ENCODE peak calls at places on chromosomes 6 and 20, in five cellular contexts. One of them, this sample, is unnamed.

GRCh38 chr6:163438298-163438939 is 23.9 kb downstream of the QKI start:
- DNase-seq in MM.1S: no peak
- DNase-seq in AG10803: no peak
- DNase-seq in pancreas: no peak
- DNase-seq in cardiac fibroblast: no peak
- DNase-seq in this sample: no peak

GRCh38 chr6:89440200-89440599 is 7.2 kb downstream of the ANKRD6 start:
- DNase-seq in MM.1S: no peak
- DNase-seq in AG10803: no peak
- DNase-seq in pancreas: no peak
- DNase-seq in cardiac fibroblast: no peak
- DNase-seq in this sample: no peak

GRCh38 chr6:21885532-21886089 is 292.1 kb downstream of the SOX4 start:
- DNase-seq in MM.1S: no peak
- DNase-seq in AG10803: peak
- DNase-seq in pancreas: no peak
- DNase-seq in cardiac fibroblast: peak
- DNase-seq in this sample: peak

GRCh38 chr20:34111057-34111711 is 859 bp downstream of the EIF2S2 start:
- DNase-seq in MM.1S: peak
- DNase-seq in AG10803: peak
- DNase-seq in pancreas: no peak
- DNase-seq in cardiac fibroblast: peak
- DNase-seq in this sample: peak

GRCh38 chr6:31495580-31495979 is 2.4 kb upstream of the MICB start:
- DNase-seq in MM.1S: no peak
- DNase-seq in AG10803: peak
- DNase-seq in pancreas: no peak
- DNase-seq in cardiac fibroblast: peak
- DNase-seq in this sample: peak

GRCh38 chr6:37099442-37099841 is 70.5 kb upstream of the PIM1 start:
- DNase-seq in MM.1S: no peak
- DNase-seq in AG10803: no peak
- DNase-seq in pancreas: no peak
- DNase-seq in cardiac fibroblast: no peak
- DNase-seq in this sample: no peak

GRCh38 chr6:13709698-13710551 is 1.7 kb downstream of the RANBP9 start:
- DNase-seq in MM.1S: peak
- DNase-seq in AG10803: peak
- DNase-seq in pancreas: no peak
- DNase-seq in cardiac fibroblast: peak
- DNase-seq in this sample: peak

GRCh38 chr6:160462551-160463109 is 114.5 kb downstream of the SLC22A3 start:
- DNase-seq in MM.1S: peak
- DNase-seq in AG10803: peak
- DNase-seq in pancreas: no peak
- DNase-seq in cardiac fibroblast: peak
- DNase-seq in this sample: peak

GRCh38 chr6:22194188-22194921 is 102.5 kb downstream of the PRL start:
- DNase-seq in MM.1S: no peak
- DNase-seq in AG10803: peak
- DNase-seq in pancreas: no peak
- DNase-seq in cardiac fibroblast: peak
- DNase-seq in this sample: no peak

GRCh38 chr20:14543040-14543439 is 205.6 kb upstream of the FLRT3 start:
- DNase-seq in MM.1S: no peak
- DNase-seq in AG10803: no peak
- DNase-seq in pancreas: no peak
- DNase-seq in cardiac fibroblast: no peak
- DNase-seq in this sample: no peak

GRCh38 chr6:23584134-23584763 is 541.8 kb upstream of the NRSN1 start:
- DNase-seq in MM.1S: no peak
- DNase-seq in AG10803: no peak
- DNase-seq in pancreas: no peak
- DNase-seq in cardiac fibroblast: peak
- DNase-seq in this sample: peak

GRCh38 chr6:165229216-165229615 is 80.2 kb downstream of the C6orf118 start:
- DNase-seq in MM.1S: no peak
- DNase-seq in AG10803: no peak
- DNase-seq in pancreas: no peak
- DNase-seq in cardiac fibroblast: no peak
- DNase-seq in this sample: no peak

GRCh38 chr6:26336355-26337198 is 28.4 kb upstream of the BTN3A2 start:
- DNase-seq in MM.1S: no peak
- DNase-seq in AG10803: peak
- DNase-seq in pancreas: no peak
- DNase-seq in cardiac fibroblast: peak
- DNase-seq in this sample: peak

GRCh38 chr6:148374040-148374439 is 31.4 kb downstream of the SASH1 start:
- DNase-seq in MM.1S: no peak
- DNase-seq in AG10803: no peak
- DNase-seq in pancreas: no peak
- DNase-seq in cardiac fibroblast: no peak
- DNase-seq in this sample: no peak

GRCh38 chr20:44207066-44207723 is 3.4 kb downstream of the OSER1 start:
- DNase-seq in MM.1S: no peak
- DNase-seq in AG10803: no peak
- DNase-seq in pancreas: no peak
- DNase-seq in cardiac fibroblast: no peak
- DNase-seq in this sample: peak
- H3K4me3 ChIP-seq in MM.1S: no peak
- H3K4me3 ChIP-seq in AG10803: no peak
- H3K4me3 ChIP-seq in pancreas: no peak
- H3K4me3 ChIP-seq in cardiac fibroblast: no peak
- H3K4me3 ChIP-seq in this sample: no peak

GRCh38 chr6:39555136-39555535 is 170.1 kb downstream of the KIF6 start:
- DNase-seq in MM.1S: no peak
- DNase-seq in AG10803: no peak
- DNase-seq in pancreas: no peak
- DNase-seq in cardiac fibroblast: no peak
- DNase-seq in this sample: no peak
- TF ChIP-seq CTCF in MM.1S: no peak
- TF ChIP-seq CTCF in AG10803: no peak
- TF ChIP-seq CTCF in pancreas: no peak
- TF ChIP-seq CTCF in cardiac fibroblast: no peak
- TF ChIP-seq CTCF in this sample: no peak

DNA sequence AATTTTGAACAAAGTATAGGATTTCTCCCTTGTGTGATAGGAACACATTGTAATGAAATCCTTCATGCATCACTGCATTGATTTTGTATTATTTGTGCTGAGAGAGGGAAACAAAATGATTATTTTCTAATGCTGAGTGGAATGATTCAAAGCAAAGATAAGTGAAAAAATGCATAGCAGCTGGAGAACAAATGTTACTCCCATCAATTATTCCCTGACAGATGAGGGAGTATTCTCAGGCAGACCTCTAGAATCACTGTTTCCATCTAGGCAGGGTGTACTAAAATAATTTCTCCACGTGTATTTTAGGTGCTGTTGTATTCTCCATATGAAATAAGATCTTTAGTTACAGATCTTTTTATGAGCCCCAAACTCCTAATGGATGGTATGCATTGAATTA is 39.4 kb downstream of the RNF217 start:
- DNase-seq in MM.1S: no peak
- DNase-seq in AG10803: no peak
- DNase-seq in pancreas: no peak
- DNase-seq in cardiac fibroblast: no peak
- DNase-seq in this sample: no peak
- H3K4me3 ChIP-seq in MM.1S: no peak
- H3K4me3 ChIP-seq in AG10803: no peak
- H3K4me3 ChIP-seq in pancreas: no peak
- H3K4me3 ChIP-seq in cardiac fibroblast: peak
- H3K4me3 ChIP-seq in this sample: no peak

GRCh38 chr6:53273356-53273755 is 75.4 kb downstream of the ELOVL5 start:
- DNase-seq in MM.1S: no peak
- DNase-seq in AG10803: no peak
- DNase-seq in pancreas: no peak
- DNase-seq in cardiac fibroblast: no peak
- DNase-seq in this sample: no peak
- TF ChIP-seq CTCF in MM.1S: no peak
- TF ChIP-seq CTCF in AG10803: no peak
- TF ChIP-seq CTCF in pancreas: no peak
- TF ChIP-seq CTCF in cardiac fibroblast: peak
- TF ChIP-seq CTCF in this sample: peak

GRCh38 chr6:123094768-123095167 is 98.7 kb downstream of the CLVS2 start:
- DNase-seq in MM.1S: no peak
- DNase-seq in AG10803: no peak
- DNase-seq in pancreas: no peak
- DNase-seq in cardiac fibroblast: no peak
- DNase-seq in this sample: no peak
- H3K4me3 ChIP-seq in MM.1S: no peak
- H3K4me3 ChIP-seq in AG10803: no peak
- H3K4me3 ChIP-seq in pancreas: no peak
- H3K4me3 ChIP-seq in cardiac fibroblast: no peak
- H3K4me3 ChIP-seq in this sample: no peak

GRCh38 chr6:63572733-63573139 is 456 bp downstream of the LOC128125822 start:
- DNase-seq in MM.1S: no peak
- DNase-seq in AG10803: peak
- DNase-seq in pancreas: peak
- DNase-seq in cardiac fibroblast: no peak
- DNase-seq in this sample: no peak

GRCh38 chr6:63573140-63573898 is 1.0 kb downstream of the LOC128125822 start:
- DNase-seq in MM.1S: peak
- DNase-seq in AG10803: peak
- DNase-seq in pancreas: peak
- DNase-seq in cardiac fibroblast: peak
- DNase-seq in this sample: peak

GRCh38 chr6:63573899-63574553 is 1.7 kb downstream of the LOC128125822 start:
- DNase-seq in MM.1S: peak
- DNase-seq in AG10803: peak
- DNase-seq in pancreas: no peak
- DNase-seq in cardiac fibroblast: peak
- DNase-seq in this sample: peak

GRCh38 chr6:63571883-63572732 is at the start of the genes LOC128125822 and PTP4A1:
- DNase-seq in MM.1S: peak
- DNase-seq in AG10803: peak
- DNase-seq in pancreas: peak
- DNase-seq in cardiac fibroblast: peak
- DNase-seq in this sample: peak

GRCh38 chr6:63571382-63571882 is 848 bp upstream of the LOC128125822 start:
- DNase-seq in MM.1S: no peak
- DNase-seq in AG10803: no peak
- DNase-seq in pancreas: no peak
- DNase-seq in cardiac fibroblast: peak
- DNase-seq in this sample: no peak
- TF ChIP-seq CTCF in MM.1S: no peak
- TF ChIP-seq CTCF in AG10803: peak
- TF ChIP-seq CTCF in pancreas: no peak
- TF ChIP-seq CTCF in cardiac fibroblast: no peak
- TF ChIP-seq CTCF in this sample: peak

This sample was measured in choroid plexus epithelial cell.